ENCODE peak calls at places on chromosomes 1 and 21, in five cellular contexts. One of them, this sample, is unnamed.

GRCh38 chr1:201536542-201536941 is 2.4 kb upstream of the NAV1 start:
- DNase-seq in Panc1: no peak
- DNase-seq in kidney: no peak
- DNase-seq in fibroblast of mammary gland: peak; percentile 92
- DNase-seq in HFF-Myc: no peak
- DNase-seq in this sample: peak; percentile 89

GRCh38 chr1:55353709-55354620 is 138.8 kb upstream of the USP24 start:
- DNase-seq in HFF-Myc: no peak
- DNase-seq in kidney: no peak
- DNase-seq in Panc1: no peak
- DNase-seq in fibroblast of mammary gland: peak; percentile 36
- DNase-seq in this sample: no peak

GRCh38 chr1:177948336-177948972 is 21.4 kb downstream of the SEC16B start:
- DNase-seq in kidney: no peak
- DNase-seq in HFF-Myc: peak; percentile 52
- DNase-seq in Panc1: peak; percentile 62
- DNase-seq in fibroblast of mammary gland: peak; percentile 73
- DNase-seq in this sample: peak; percentile 67

GRCh38 chr1:96361961-96362360 is 359.6 kb upstream of the PTBP2 start:
- DNase-seq in Panc1: no peak
- DNase-seq in HFF-Myc: no peak
- DNase-seq in fibroblast of mammary gland: peak; percentile 35
- DNase-seq in kidney: no peak
- DNase-seq in this sample: no peak

GRCh38 chr1:61502011-61502410 is 222.9 kb downstream of the TM2D1 start:
- DNase-seq in Panc1: no peak
- DNase-seq in HFF-Myc: no peak
- DNase-seq in fibroblast of mammary gland: no peak
- DNase-seq in kidney: no peak
- DNase-seq in this sample: no peak

GRCh38 chr1:205920861-205921558 is 22.2 kb downstream of the SLC26A9 start:
- DNase-seq in fibroblast of mammary gland: no peak
- DNase-seq in Panc1: no peak
- DNase-seq in HFF-Myc: no peak
- DNase-seq in kidney: peak; percentile 30
- DNase-seq in this sample: no peak

GRCh38 chr1:215160351-215160750 is 77.8 kb downstream of the KCNK2 start:
- DNase-seq in HFF-Myc: no peak
- DNase-seq in fibroblast of mammary gland: peak; percentile 82
- DNase-seq in Panc1: no peak
- DNase-seq in kidney: no peak
- DNase-seq in this sample: peak; percentile 6

GRCh38 chr1:42141978-42142377 is 11.2 kb upstream of the GUCA2B start:
- DNase-seq in kidney: no peak
- DNase-seq in HFF-Myc: no peak
- DNase-seq in Panc1: no peak
- DNase-seq in fibroblast of mammary gland: no peak
- DNase-seq in this sample: no peak

GRCh38 chr1:25148673-25149300 is 83.5 kb downstream of the SYF2 start:
- DNase-seq in fibroblast of mammary gland: peak; percentile 10
- DNase-seq in kidney: no peak
- DNase-seq in Panc1: peak; percentile 7
- DNase-seq in HFF-Myc: no peak
- DNase-seq in this sample: peak; percentile 3

GRCh38 chr21:32001390-32001789 is 128.6 kb downstream of the HUNK start:
- DNase-seq in fibroblast of mammary gland: no peak
- DNase-seq in kidney: no peak
- DNase-seq in HFF-Myc: no peak
- DNase-seq in Panc1: no peak
- DNase-seq in this sample: no peak

GRCh38 chr1:201171063-201172036 is 17.1 kb upstream of the TMEM9 start:
- DNase-seq in HFF-Myc: no peak
- DNase-seq in kidney: no peak
- DNase-seq in Panc1: no peak
- DNase-seq in fibroblast of mammary gland: peak; percentile 58
- DNase-seq in this sample: peak; percentile 86

GRCh38 chr1:45423907-45424678 is 66.9 kb downstream of the TESK2 start:
- DNase-seq in fibroblast of mammary gland: no peak
- DNase-seq in Panc1: no peak
- DNase-seq in kidney: no peak
- DNase-seq in HFF-Myc: no peak
- DNase-seq in this sample: peak; percentile 66

GRCh38 chr1:116465845-116466685 is 93.0 kb downstream of the ATP1A1 start:
- DNase-seq in Panc1: no peak
- DNase-seq in HFF-Myc: no peak
- DNase-seq in fibroblast of mammary gland: no peak
- DNase-seq in kidney: no peak
- DNase-seq in this sample: peak; percentile 1

GRCh38 chr21:36260030-36260787 is 59.8 kb upstream of the MORC3 start:
- DNase-seq in kidney: peak; percentile 41
- DNase-seq in Panc1: peak; percentile 38
- DNase-seq in fibroblast of mammary gland: peak; percentile 68
- DNase-seq in HFF-Myc: peak; percentile 47
- DNase-seq in this sample: peak; percentile 78

GRCh38 chr1:64654519-64655341 is 90.1 kb upstream of the RAVER2 start:
- DNase-seq in Panc1: no peak
- DNase-seq in fibroblast of mammary gland: peak; percentile 51
- DNase-seq in kidney: no peak
- DNase-seq in HFF-Myc: no peak
- DNase-seq in this sample: peak; percentile 19

GRCh38 chr1:66623812-66624211 is 89.9 kb downstream of the SGIP1 start:
- DNase-seq in kidney: no peak
- DNase-seq in Panc1: no peak
- DNase-seq in fibroblast of mammary gland: peak; percentile 93
- DNase-seq in HFF-Myc: peak; percentile 75
- DNase-seq in this sample: peak; percentile 72

GRCh38 chr1:177983087-177983823 is 13.4 kb upstream of the SEC16B start:
- DNase-seq in HFF-Myc: no peak
- DNase-seq in fibroblast of mammary gland: peak; percentile 54
- DNase-seq in Panc1: no peak
- DNase-seq in kidney: no peak
- DNase-seq in this sample: peak; percentile 14

GRCh38 chr1:59604191-59604590 is 210.6 kb upstream of the HOOK1 start:
- DNase-seq in kidney: no peak
- DNase-seq in HFF-Myc: no peak
- DNase-seq in Panc1: no peak
- DNase-seq in fibroblast of mammary gland: no peak
- DNase-seq in this sample: peak; percentile 17

GRCh38 chr21:30097791-30098190 is 68.8 kb downstream of the CLDN17 start:
- DNase-seq in Panc1: no peak
- DNase-seq in kidney: no peak
- DNase-seq in HFF-Myc: no peak
- DNase-seq in fibroblast of mammary gland: no peak
- DNase-seq in this sample: no peak

GRCh38 chr1:11131816-11132215 is 32.1 kb upstream of the EXOSC10 start:
- DNase-seq in fibroblast of mammary gland: no peak
- DNase-seq in HFF-Myc: no peak
- DNase-seq in Panc1: no peak
- DNase-seq in kidney: no peak
- DNase-seq in this sample: no peak

GRCh38 chr1:160428655-160429054 is 28.3 kb downstream of the VANGL2 start:
- DNase-seq in Panc1: no peak
- DNase-seq in fibroblast of mammary gland: peak; percentile 45
- DNase-seq in HFF-Myc: no peak
- DNase-seq in kidney: no peak
- DNase-seq in this sample: peak; percentile 39

GRCh38 chr21:44405948-44406872 is 49.1 kb upstream of the LRRC3 start:
- DNase-seq in fibroblast of mammary gland: peak; percentile 46
- DNase-seq in Panc1: no peak
- DNase-seq in kidney: peak; percentile 68
- DNase-seq in HFF-Myc: no peak
- DNase-seq in this sample: peak; percentile 51

GRCh38 chr21:36627242-36627641 is 71.7 kb upstream of the SIM2 start:
- DNase-seq in Panc1: no peak
- DNase-seq in fibroblast of mammary gland: peak; percentile 88
- DNase-seq in kidney: no peak
- DNase-seq in HFF-Myc: no peak
- DNase-seq in this sample: no peak

GRCh38 chr21:30146558-30147282 is 19.9 kb downstream of the CLDN17 start:
- DNase-seq in kidney: no peak
- DNase-seq in Panc1: no peak
- DNase-seq in HFF-Myc: no peak
- DNase-seq in fibroblast of mammary gland: no peak
- DNase-seq in this sample: no peak

GRCh38 chr1:7121622-7121988 is 336.4 kb downstream of the CAMTA1 start:
- DNase-seq in HFF-Myc: no peak
- DNase-seq in kidney: no peak
- DNase-seq in fibroblast of mammary gland: no peak
- DNase-seq in Panc1: no peak
- DNase-seq in this sample: no peak

GRCh38 chr1:150072959-150073358 is 5.4 kb downstream of the VPS45 start:
- DNase-seq in HFF-Myc: no peak
- DNase-seq in fibroblast of mammary gland: peak; percentile 45
- DNase-seq in Panc1: no peak
- DNase-seq in kidney: no peak
- DNase-seq in this sample: peak; percentile 38

GRCh38 chr1:110011527-110012041 is 22.8 kb upstream of the STRIP1 start:
- DNase-seq in HFF-Myc: no peak
- DNase-seq in kidney: no peak
- DNase-seq in fibroblast of mammary gland: peak; percentile 76
- DNase-seq in Panc1: no peak
- DNase-seq in this sample: peak; percentile 79

GRCh38 chr1:164702216-164702615 is 143.2 kb downstream of the PBX1 start:
- DNase-seq in HFF-Myc: no peak
- DNase-seq in fibroblast of mammary gland: peak; percentile 49
- DNase-seq in kidney: no peak
- DNase-seq in Panc1: no peak
- DNase-seq in this sample: no peak

GRCh38 chr1:236623371-236624166 is 19.3 kb upstream of the HEATR1 start:
- DNase-seq in Panc1: no peak
- DNase-seq in fibroblast of mammary gland: no peak
- DNase-seq in kidney: no peak
- DNase-seq in HFF-Myc: no peak
- DNase-seq in this sample: peak; percentile 75

GRCh38 chr21:29418813-29419212 is 120.1 kb downstream of the BACH1 start:
- DNase-seq in HFF-Myc: no peak
- DNase-seq in Panc1: no peak
- DNase-seq in fibroblast of mammary gland: no peak
- DNase-seq in kidney: no peak
- DNase-seq in this sample: no peak

GRCh38 chr1:164961714-164962113 is 394.8 kb downstream of the LMX1A start:
- DNase-seq in fibroblast of mammary gland: peak; percentile 51
- DNase-seq in kidney: no peak
- DNase-seq in Panc1: no peak
- DNase-seq in HFF-Myc: no peak
- DNase-seq in this sample: no peak

GRCh38 chr1:226691257-226691656 is 47.8 kb downstream of the ITPKB start:
- DNase-seq in kidney: no peak
- DNase-seq in HFF-Myc: no peak
- DNase-seq in Panc1: no peak
- DNase-seq in fibroblast of mammary gland: no peak
- DNase-seq in this sample: no peak

GRCh38 chr1:33149453-33150190 is 32.2 kb downstream of the TRIM62 start:
- DNase-seq in fibroblast of mammary gland: no peak
- DNase-seq in HFF-Myc: no peak
- DNase-seq in Panc1: no peak
- DNase-seq in kidney: no peak
- DNase-seq in this sample: no peak

DNA sequence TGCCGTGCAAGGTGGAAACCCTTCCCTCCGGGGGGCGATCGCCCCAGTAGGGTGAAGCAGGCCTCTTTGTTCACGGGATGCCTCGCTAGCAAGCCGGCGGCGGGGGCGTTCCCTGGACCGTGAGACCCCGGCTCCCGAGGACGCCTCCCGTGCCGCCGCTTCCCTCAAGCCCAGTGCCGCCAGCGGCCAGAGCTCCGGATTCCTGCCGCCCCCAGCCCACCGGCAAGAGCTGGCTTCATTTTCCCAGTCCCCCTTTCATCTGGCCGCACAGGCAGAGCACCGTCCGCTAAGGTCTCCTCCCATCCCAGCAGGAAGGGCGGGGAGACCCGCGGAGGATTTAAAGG is 16.3 kb downstream of the IER5 start:
- DNase-seq in fibroblast of mammary gland: no peak
- DNase-seq in Panc1: no peak
- DNase-seq in kidney: no peak
- DNase-seq in HFF-Myc: no peak
- DNase-seq in this sample: no peak
- TF ChIP-seq CTCF in fibroblast of mammary gland: no peak
- TF ChIP-seq CTCF in Panc1: no peak
- TF ChIP-seq CTCF in kidney: no peak
- TF ChIP-seq CTCF in HFF-Myc: no peak
- TF ChIP-seq CTCF in this sample: no peak

DNA sequence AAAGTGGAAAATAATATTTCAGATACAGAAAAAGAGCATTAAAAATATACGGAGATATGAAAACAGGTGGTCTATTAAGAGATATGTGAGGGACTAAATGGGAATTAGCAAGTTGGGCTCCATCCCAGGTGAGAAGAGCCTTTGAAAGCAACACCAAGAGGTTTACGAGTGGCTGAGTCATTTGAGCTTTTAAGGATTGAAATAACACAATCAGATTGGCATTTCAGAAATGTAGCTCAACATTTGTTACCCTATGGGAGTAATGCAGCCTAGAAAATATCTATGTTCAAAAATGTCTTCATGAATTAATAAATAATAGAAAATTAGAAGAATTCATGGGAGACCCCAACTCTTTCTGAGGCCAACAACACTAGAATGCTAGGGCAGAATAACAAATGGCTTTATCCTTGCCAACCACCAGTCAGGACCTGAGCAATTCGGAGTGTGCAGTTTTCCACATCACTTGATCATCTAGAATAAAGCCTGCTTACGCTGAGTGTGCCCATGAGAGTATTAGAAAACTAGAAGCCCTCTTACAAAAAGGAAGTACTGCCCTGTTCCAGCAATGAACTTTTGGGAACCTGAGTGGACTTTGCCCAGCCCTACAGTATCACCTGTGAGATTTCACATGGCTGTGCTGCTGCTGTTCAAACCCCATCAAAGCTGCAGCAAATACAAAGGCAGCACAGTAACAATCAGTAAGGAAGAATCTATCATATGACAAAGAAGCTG is 538.0 kb upstream of the CAMK1G start:
- DNase-seq in HFF-Myc: no peak
- DNase-seq in Panc1: no peak
- DNase-seq in fibroblast of mammary gland: no peak
- DNase-seq in kidney: no peak
- DNase-seq in this sample: no peak
- TF ChIP-seq CTCF in HFF-Myc: no peak
- TF ChIP-seq CTCF in Panc1: no peak
- TF ChIP-seq CTCF in fibroblast of mammary gland: no peak
- TF ChIP-seq CTCF in kidney: no peak
- TF ChIP-seq CTCF in this sample: no peak

DNA sequence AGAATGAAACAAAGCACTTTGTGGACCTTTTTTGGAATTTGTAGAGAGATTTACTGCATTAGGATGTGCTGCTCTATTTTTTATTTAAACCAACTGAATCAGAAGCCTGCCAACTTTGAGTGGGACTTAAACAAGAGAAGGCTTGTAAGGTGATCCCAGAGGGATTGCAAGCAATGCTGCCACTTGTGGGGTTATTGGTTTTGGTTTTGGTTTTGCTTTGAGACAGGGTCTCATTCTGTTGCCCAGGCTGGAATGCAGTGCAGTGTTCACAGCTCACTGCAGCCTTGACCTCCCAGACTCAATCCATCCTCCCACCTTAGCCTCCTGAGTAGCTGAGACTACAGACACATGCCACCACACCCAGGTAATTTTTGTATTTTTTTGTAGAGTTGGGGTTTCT is 32.2 kb upstream of the GNG5 start:
- DNase-seq in HFF-Myc: no peak
- DNase-seq in kidney: no peak
- DNase-seq in fibroblast of mammary gland: no peak
- DNase-seq in Panc1: no peak
- DNase-seq in this sample: peak; percentile 8
- TF ChIP-seq CTCF in HFF-Myc: no peak
- TF ChIP-seq CTCF in kidney: no peak
- TF ChIP-seq CTCF in fibroblast of mammary gland: no peak
- TF ChIP-seq CTCF in Panc1: no peak
- TF ChIP-seq CTCF in this sample: no peak

GRCh38 chr1:6069573-6069972 is 23.9 kb downstream of the KCNAB2 start:
- DNase-seq in Panc1: no peak
- DNase-seq in kidney: no peak
- DNase-seq in HFF-Myc: no peak
- DNase-seq in fibroblast of mammary gland: no peak
- DNase-seq in this sample: no peak
- TF ChIP-seq CTCF in Panc1: no peak
- TF ChIP-seq CTCF in kidney: no peak
- TF ChIP-seq CTCF in HFF-Myc: no peak
- TF ChIP-seq CTCF in fibroblast of mammary gland: no peak
- TF ChIP-seq CTCF in this sample: no peak